ENCODE peak calls at places on chromosomes 7 and 10, in seven cellular contexts. E, B, D, L, Y, X and O are unnamed samples.

GRCh38 chr7:75969704-75970498 is 24.5 kb downstream of the TMEM120A start:
- DNase-seq in E (no peak), B (no peak), D (no peak), L (no peak), Y (no peak), X (no peak), O (no peak)

GRCh38 chr10:102660891-102661613 is 16.8 kb downstream of the TRIM8 start:
- DNase-seq in E (no peak), B (no peak), D (peak; percentile 76), L (peak; percentile 23), Y (peak; percentile 31), X (peak; percentile 63), O (peak; percentile 88)

GRCh38 chr7:26091933-26092332 is 60.1 kb upstream of the NFE2L3 start:
- DNase-seq in E (peak; percentile 63), B (no peak), D (no peak), L (peak; percentile 44), Y (peak; percentile 6), X (no peak), O (no peak)

GRCh38 chr7:33744293-33744692 is 161.0 kb upstream of the BMPER start:
- DNase-seq in E (peak; percentile 38), B (peak; percentile 1), D (peak; percentile 31), L (peak; percentile 53), Y (peak; percentile 31), X (no peak), O (no peak)

GRCh38 chr7:68821846-68822245 is 776.4 kb upstream of the AUTS2 start:
- DNase-seq in E (no peak), B (no peak), D (no peak), L (no peak), Y (no peak), X (no peak), O (no peak)

GRCh38 chr7:64887756-64888508 is 15.1 kb upstream of the ZNF273 start:
- DNase-seq in E (no peak), B (no peak), D (no peak), L (peak; percentile 50), Y (no peak), X (no peak), O (no peak)

GRCh38 chr7:54961391-54961790 is 57.4 kb upstream of the EGFR start:
- DNase-seq in E (peak; percentile 50), B (no peak), D (peak; percentile 18), L (no peak), Y (no peak), X (no peak), O (no peak)

GRCh38 chr10:92541583-92541982 is 32.3 kb downstream of the IDE start:
- DNase-seq in E (no peak), B (no peak), D (no peak), L (no peak), Y (no peak), X (no peak), O (no peak)

GRCh38 chr10:123800299-123800698 is 91.3 kb downstream of the CPXM2 start:
- DNase-seq in E (peak; percentile 27), B (no peak), D (no peak), L (no peak), Y (peak; percentile 10), X (no peak), O (no peak)

GRCh38 chr10:78600121-78600665 is 468.6 kb upstream of the ZMIZ1 start:
- DNase-seq in E (no peak), B (no peak), D (no peak), L (no peak), Y (no peak), X (no peak), O (no peak)

GRCh38 chr7:45036801-45037200 is 36.8 kb downstream of the CCM2 start:
- DNase-seq in E (no peak), B (no peak), D (no peak), L (no peak), Y (no peak), X (no peak), O (no peak)

GRCh38 chr7:4774804-4775280 is 581 bp upstream of the AP5Z1 start:
- DNase-seq in E (peak; percentile 70), B (no peak), D (peak; percentile 62), L (peak; percentile 63), Y (peak; percentile 70), X (no peak), O (no peak)

GRCh38 chr7:106418526-106418925 is 133.7 kb upstream of the NAMPT start:
- DNase-seq in E (peak; percentile 72), B (no peak), D (peak; percentile 26), L (no peak), Y (peak; percentile 53), X (no peak), O (no peak)

GRCh38 chr7:97145068-97145467 is 27.6 kb downstream of the SDHAF3 start:
- DNase-seq in E (peak; percentile 11), B (no peak), D (peak; percentile 49), L (peak; percentile 46), Y (peak; percentile 29), X (peak; percentile 23), O (no peak)

GRCh38 chr7:153044981-153045380 is 285.4 kb downstream of the ACTR3B start:
- DNase-seq in E (no peak), B (no peak), D (no peak), L (no peak), Y (no peak), X (no peak), O (no peak)

GRCh38 chr7:52270301-52270700 is 765.1 kb upstream of the POM121L12 start:
- DNase-seq in E (no peak), B (no peak), D (no peak), L (no peak), Y (no peak), X (no peak), O (no peak)

GRCh38 chr7:134553976-134554375 is 5.1 kb downstream of the AKR1B15 start:
- DNase-seq in E (peak; percentile 23), B (no peak), D (no peak), L (no peak), Y (no peak), X (no peak), O (no peak)